ENCODE peak calls at places on chromosomes 11 and 22, in four cellular contexts. J, N, A and V are unnamed samples.
A peak's percentile ranks its signal among the peaks of the same experiment; 100 is the strongest.

GRCh38 chr22:27687984-27688545 is 113.5 kb downstream of the MN1 start:
- DNase-seq in J (no peak), A (peak; percentile 24), N (no peak), V (no peak)

GRCh38 chr11:112769170-112769569 is 192.1 kb upstream of the NCAM1 start:
- DNase-seq in J (no peak), A (no peak), N (no peak), V (no peak)

GRCh38 chr11:83528877-83529276 is 242.7 kb upstream of the CCDC90B start:
- DNase-seq in A (no peak), N (no peak), J (no peak), V (no peak)

GRCh38 chr11:10899542-10899830 is 41.6 kb upstream of the ZBED5 start:
- DNase-seq in A (no peak), J (no peak), N (peak; percentile 94), V (no peak)

GRCh38 chr22:36162127-36163034 is 1.8 kb upstream of the APOL3 start:
- DNase-seq in J (no peak), N (no peak), A (no peak), V (peak; percentile 70)

GRCh38 chr22:18024276-18024939 is at the start of gene MICAL3:
- DNase-seq in N (peak; percentile 77), J (peak; percentile 88), A (no peak), V (no peak)

GRCh38 chr11:709109-709997 is 3.3 kb downstream of the EPS8L2 start:
- DNase-seq in J (no peak), N (no peak), A (no peak), V (no peak)

GRCh38 chr11:35541621-35542375 is 16.4 kb upstream of the PAMR1 start:
- DNase-seq in N (no peak), J (no peak), A (no peak), V (no peak)

GRCh38 chr11:3837793-3838192 is 3.0 kb downstream of the RHOG start:
- DNase-seq in J (no peak), N (peak; percentile 89), A (no peak), V (no peak)

GRCh38 chr11:41799747-41800146 is 340.3 kb upstream of the LRRC4C start:
- DNase-seq in J (no peak), N (no peak), A (no peak), V (no peak)

GRCh38 chr11:90650124-90650523 is 427.3 kb upstream of the CHORDC1 start:
- DNase-seq in A (no peak), N (no peak), J (no peak), V (no peak)

GRCh38 chr22:32644252-32645100 is 157.0 kb upstream of the TIMP3 start:
- DNase-seq in A (peak; percentile 98), N (no peak), J (no peak), V (no peak)

GRCh38 chr11:85517272-85517671 is 109.9 kb downstream of the DLG2 start:
- DNase-seq in A (no peak), N (no peak), J (no peak), V (no peak)

GRCh38 chr11:117885777-117886176 is 9.3 kb upstream of the FXYD6 start:
- DNase-seq in J (no peak), A (peak; percentile 10), N (peak; percentile 21), V (no peak)

GRCh38 chr22:45129703-45130524 is 33.8 kb upstream of the NUP50 start:
- DNase-seq in J (no peak), A (no peak), N (no peak), V (no peak)

GRCh38 chr11:112408551-112408950 is 147.9 kb upstream of the PLET1 start:
- DNase-seq in N (no peak), A (no peak), J (no peak), V (no peak)

DNA sequence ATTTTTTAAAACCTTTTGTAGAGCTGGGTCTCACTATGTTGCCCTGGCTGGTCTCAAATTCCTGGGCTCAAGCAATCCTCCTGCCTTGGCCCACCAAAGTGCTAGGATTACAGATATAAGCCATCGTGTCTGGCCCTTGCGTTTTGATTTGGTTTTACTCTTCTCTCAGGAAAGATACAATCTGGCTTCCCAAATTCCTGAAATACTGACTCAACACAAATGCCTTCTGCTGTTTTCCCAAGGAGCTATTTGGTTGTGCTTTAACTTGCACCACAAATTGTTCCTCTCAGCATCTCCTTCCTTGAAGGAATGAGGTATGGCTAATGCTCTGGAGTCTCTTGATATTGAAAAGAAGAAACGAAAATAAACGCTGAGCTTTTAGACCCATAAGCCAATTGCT is 109.9 kb upstream of the PAX6 start:
- DNase-seq in A (no peak), N (no peak), J (no peak), V (no peak)
- TF ChIP-seq FOXK2 in A (no peak), N (no peak), J (no peak), V (no peak)

GRCh38 chr22:30806391-30806861 is 111.8 kb downstream of the OSBP2 start:
- DNase-seq in A (peak; percentile 30), N (peak; percentile 35), J (no peak), V (no peak)

GRCh38 chr22:30813936-30814335 is 119.3 kb downstream of the OSBP2 start:
- DNase-seq in J (no peak), N (no peak), A (no peak), V (no peak)

GRCh38 chr22:30809086-30809485 is 114.4 kb downstream of the OSBP2 start:
- DNase-seq in A (no peak), J (no peak), N (no peak), V (no peak)

GRCh38 chr22:30804626-30805025 is 110.0 kb downstream of the OSBP2 start:
- DNase-seq in A (no peak), N (no peak), J (no peak), V (no peak)

DNA sequence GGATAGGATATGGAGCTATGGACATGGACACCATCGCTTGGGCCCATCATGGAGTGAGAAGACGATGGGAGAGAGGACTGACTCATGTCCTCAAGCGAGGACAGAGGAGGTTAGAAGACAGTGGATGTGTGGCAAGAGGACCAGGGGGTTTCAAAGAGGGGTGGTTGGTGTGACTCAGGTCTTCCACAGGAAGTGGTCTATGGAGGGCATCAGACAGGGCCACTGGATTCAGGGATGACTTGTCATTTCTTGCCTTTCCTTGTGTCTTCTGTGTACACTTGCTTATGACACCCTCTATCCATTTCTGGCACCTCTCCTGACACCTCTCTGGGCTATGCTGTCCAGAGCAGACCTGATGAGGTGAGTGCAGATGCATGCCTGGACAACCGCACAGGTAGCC is 115.4 kb downstream of the OSBP2 start:
- DNase-seq in A (no peak), J (no peak), N (no peak), V (no peak)
- TF ChIP-seq FOXK2 in A (no peak), J (no peak), N (no peak), V (no peak)

DNA sequence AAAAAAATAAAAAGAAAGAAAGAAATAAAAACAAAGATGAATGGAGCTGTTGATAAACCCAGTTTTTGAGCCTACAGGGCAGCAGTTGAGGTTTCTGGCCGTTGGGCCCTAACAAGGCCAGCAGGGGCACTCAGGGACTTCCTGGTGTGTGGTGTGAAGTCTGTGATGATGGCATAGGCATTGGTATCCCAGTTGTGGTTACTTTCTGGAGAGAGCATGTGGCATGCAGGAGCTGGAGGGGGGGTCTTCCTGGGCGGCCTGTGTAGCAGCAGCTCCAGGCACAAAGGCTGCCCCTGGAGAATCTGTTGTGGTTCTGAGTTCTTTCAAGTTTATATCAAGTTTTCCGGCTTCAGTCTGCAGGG is 2.0 kb upstream of the TXNRD2 start:
- DNase-seq in A (peak; percentile 61), N (peak; percentile 72), J (no peak), V (no peak)
- TF ChIP-seq FOXK2 in A (no peak), N (no peak), J (no peak), V (no peak)

DNA sequence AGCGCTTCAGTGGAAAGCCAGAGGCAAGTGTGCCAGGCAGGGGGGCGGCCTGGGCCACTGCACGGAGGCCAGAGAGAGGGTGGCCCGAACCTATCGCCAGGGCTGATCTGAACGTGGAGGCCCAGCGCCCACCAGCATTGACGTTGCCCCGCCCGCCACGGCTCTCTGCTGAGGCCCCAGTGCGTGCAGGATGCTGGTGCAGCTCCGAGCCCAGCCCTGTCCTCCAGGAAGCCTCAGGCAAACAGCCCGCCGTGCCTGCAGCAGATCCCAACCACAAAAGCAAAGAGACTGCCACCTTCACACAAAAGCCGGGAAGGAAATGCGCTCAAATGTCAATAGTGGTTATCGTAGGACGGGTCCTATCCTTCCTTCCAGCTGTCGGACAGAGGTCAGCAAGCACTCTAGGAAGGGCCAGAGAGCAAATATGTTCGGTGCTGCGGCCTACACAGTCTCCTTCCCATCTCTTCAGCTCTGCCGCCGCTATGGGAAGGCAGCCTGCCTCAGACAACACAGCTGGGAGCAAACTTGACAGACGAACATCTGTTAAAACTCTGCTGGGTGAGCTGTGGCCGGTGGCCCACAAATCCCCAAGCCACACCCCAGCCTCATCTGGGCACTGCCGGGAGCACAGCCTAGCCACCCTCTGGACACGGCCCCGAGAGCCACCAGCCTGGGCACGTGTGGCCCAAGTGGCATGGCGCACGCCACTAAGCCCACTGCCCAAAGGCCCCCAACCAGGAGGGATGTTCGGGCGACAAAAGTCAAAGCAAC is 146.2 kb downstream of the CRYBB2 start:
- DNase-seq in J (no peak), A (no peak), N (no peak), V (no peak)
- TF ChIP-seq FOXK2 in J (no peak), A (no peak), N (no peak), V (no peak)

GRCh38 chr11:95569207-95569606 is 220.4 kb downstream of the FAM76B start:
- DNase-seq in N (no peak), A (no peak), J (no peak), V (no peak)

GRCh38 chr11:95565692-95566091 is 223.9 kb downstream of the FAM76B start:
- DNase-seq in J (no peak), N (no peak), A (no peak), V (no peak)

GRCh38 chr11:95566151-95566670 is 223.4 kb downstream of the FAM76B start:
- DNase-seq in J (no peak), N (peak; percentile 24), A (no peak), V (no peak)

GRCh38 chr11:95568236-95568635 is 221.3 kb downstream of the FAM76B start:
- DNase-seq in A (no peak), J (no peak), N (no peak), V (no peak)

DNA sequence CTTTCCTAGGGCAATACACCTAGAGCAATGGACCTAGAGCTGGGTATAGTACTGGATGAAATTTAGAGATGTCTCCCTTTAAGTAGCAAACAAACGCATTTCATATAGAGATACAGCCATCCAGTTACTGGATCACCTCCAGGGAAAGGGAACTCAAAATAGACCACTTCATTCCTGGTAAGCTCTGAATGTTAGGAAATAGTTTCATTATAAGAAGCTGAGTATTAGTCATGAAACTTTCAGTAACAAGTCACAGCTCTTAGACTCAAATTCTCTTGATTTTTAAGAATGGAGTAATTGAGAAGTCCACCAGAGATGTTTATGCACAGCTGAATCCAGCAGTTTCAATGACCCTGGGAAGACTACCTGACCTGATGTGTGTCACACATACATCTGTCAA is 221.9 kb downstream of the FAM76B start:
- DNase-seq in N (no peak), A (no peak), J (no peak), V (no peak)
- TF ChIP-seq FOXK2 in N (no peak), A (no peak), J (no peak), V (no peak)

DNA sequence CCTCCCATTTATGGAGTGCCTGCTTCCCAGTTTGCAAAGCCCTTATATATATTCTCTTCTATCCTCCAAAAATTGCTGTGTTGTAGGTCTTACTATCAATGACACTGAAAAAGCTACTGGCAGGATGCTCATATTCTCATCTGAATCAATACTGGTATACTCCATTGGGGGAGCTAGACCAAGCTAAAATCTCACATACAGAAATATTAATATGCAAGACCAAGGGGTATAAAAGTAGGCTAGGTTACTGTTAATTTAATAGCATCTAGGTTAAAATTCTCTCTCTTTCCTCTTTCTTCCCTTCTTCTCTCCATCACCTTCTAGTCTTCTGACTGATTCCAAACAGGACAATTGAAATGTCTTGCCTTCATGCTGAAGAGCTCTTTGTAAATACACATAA is 17.1 kb upstream of the BDNF start:
- DNase-seq in A (no peak), J (no peak), N (no peak), V (no peak)
- TF ChIP-seq FOXK2 in A (no peak), J (no peak), N (no peak), V (no peak)